ENCODE peak calls at places on chromosomes 2 and 18, in seven cellular contexts. One of them, this sample, is unnamed.

GRCh38 chr18:33581816-33582215 is 3.8 kb downstream of the ASXL3 start:
- DNase-seq in stimulated activated CD8-positive, alpha-beta memory T cell treated with anti-CD3 and anti-CD28 coated beads, Interleukin-2, amount 100 ng/mL, for 1 hour: no peak
- DNase-seq in endodermal cell: no peak
- DNase-seq in NCI-H2171: no peak
- DNase-seq in stimulated activated CD4-positive, alpha-beta T cell treated with anti-CD3 and anti-CD28 coated beads, Interleukin-1b, Interleukin-23, amount 100 ng/mL, for 1 hour: no peak
- DNase-seq in left lobe of liver: no peak
- DNase-seq in GM18507: no peak
- DNase-seq in this sample: no peak

GRCh38 chr2:177880278-177880677 is 192.3 kb downstream of the PDE11A start:
- DNase-seq in stimulated activated CD8-positive, alpha-beta memory T cell treated with anti-CD3 and anti-CD28 coated beads, Interleukin-2, amount 100 ng/mL, for 1 hour: no peak
- DNase-seq in stimulated activated CD4-positive, alpha-beta T cell treated with anti-CD3 and anti-CD28 coated beads, Interleukin-1b, Interleukin-23, amount 100 ng/mL, for 1 hour: no peak
- DNase-seq in left lobe of liver: no peak
- DNase-seq in NCI-H2171: no peak
- DNase-seq in GM18507: no peak
- DNase-seq in endodermal cell: no peak
- DNase-seq in this sample: no peak

GRCh38 chr18:60024345-60024744 is 124.5 kb downstream of the PMAIP1 start:
- DNase-seq in stimulated activated CD8-positive, alpha-beta memory T cell treated with anti-CD3 and anti-CD28 coated beads, Interleukin-2, amount 100 ng/mL, for 1 hour: no peak
- DNase-seq in left lobe of liver: no peak
- DNase-seq in GM18507: no peak
- DNase-seq in endodermal cell: no peak
- DNase-seq in stimulated activated CD4-positive, alpha-beta T cell treated with anti-CD3 and anti-CD28 coated beads, Interleukin-1b, Interleukin-23, amount 100 ng/mL, for 1 hour: no peak
- DNase-seq in NCI-H2171: no peak
- DNase-seq in this sample: no peak

GRCh38 chr2:43279317-43279840 is 53.0 kb upstream of the ZFP36L2 start:
- DNase-seq in GM18507: no peak
- DNase-seq in endodermal cell: no peak
- DNase-seq in stimulated activated CD4-positive, alpha-beta T cell treated with anti-CD3 and anti-CD28 coated beads, Interleukin-1b, Interleukin-23, amount 100 ng/mL, for 1 hour: no peak
- DNase-seq in NCI-H2171: no peak
- DNase-seq in stimulated activated CD8-positive, alpha-beta memory T cell treated with anti-CD3 and anti-CD28 coated beads, Interleukin-2, amount 100 ng/mL, for 1 hour: no peak
- DNase-seq in left lobe of liver: no peak
- DNase-seq in this sample: no peak

GRCh38 chr18:30970201-30970816 is 72.2 kb downstream of the DSC3 start:
- DNase-seq in GM18507: no peak
- DNase-seq in endodermal cell: no peak
- DNase-seq in stimulated activated CD8-positive, alpha-beta memory T cell treated with anti-CD3 and anti-CD28 coated beads, Interleukin-2, amount 100 ng/mL, for 1 hour: no peak
- DNase-seq in left lobe of liver: no peak
- DNase-seq in stimulated activated CD4-positive, alpha-beta T cell treated with anti-CD3 and anti-CD28 coated beads, Interleukin-1b, Interleukin-23, amount 100 ng/mL, for 1 hour: no peak
- DNase-seq in NCI-H2171: peak
- DNase-seq in this sample: no peak

GRCh38 chr2:241190291-241190981 is 2.0 kb downstream of the ANO7 start:
- DNase-seq in endodermal cell: peak
- DNase-seq in left lobe of liver: no peak
- DNase-seq in NCI-H2171: no peak
- DNase-seq in stimulated activated CD8-positive, alpha-beta memory T cell treated with anti-CD3 and anti-CD28 coated beads, Interleukin-2, amount 100 ng/mL, for 1 hour: no peak
- DNase-seq in GM18507: no peak
- DNase-seq in stimulated activated CD4-positive, alpha-beta T cell treated with anti-CD3 and anti-CD28 coated beads, Interleukin-1b, Interleukin-23, amount 100 ng/mL, for 1 hour: no peak
- DNase-seq in this sample: no peak

GRCh38 chr2:18900691-18901113 is 311.3 kb upstream of the NT5C1B start:
- DNase-seq in stimulated activated CD4-positive, alpha-beta T cell treated with anti-CD3 and anti-CD28 coated beads, Interleukin-1b, Interleukin-23, amount 100 ng/mL, for 1 hour: no peak
- DNase-seq in GM18507: no peak
- DNase-seq in left lobe of liver: no peak
- DNase-seq in NCI-H2171: no peak
- DNase-seq in endodermal cell: no peak
- DNase-seq in stimulated activated CD8-positive, alpha-beta memory T cell treated with anti-CD3 and anti-CD28 coated beads, Interleukin-2, amount 100 ng/mL, for 1 hour: no peak
- DNase-seq in this sample: no peak

GRCh38 chr2:71963295-71963694 is 184.4 kb downstream of the CYP26B1 start:
- DNase-seq in stimulated activated CD4-positive, alpha-beta T cell treated with anti-CD3 and anti-CD28 coated beads, Interleukin-1b, Interleukin-23, amount 100 ng/mL, for 1 hour: no peak
- DNase-seq in GM18507: no peak
- DNase-seq in NCI-H2171: no peak
- DNase-seq in stimulated activated CD8-positive, alpha-beta memory T cell treated with anti-CD3 and anti-CD28 coated beads, Interleukin-2, amount 100 ng/mL, for 1 hour: no peak
- DNase-seq in endodermal cell: no peak
- DNase-seq in left lobe of liver: no peak
- DNase-seq in this sample: no peak

GRCh38 chr2:122028371-122029102 is 273.1 kb downstream of the TSN start:
- DNase-seq in stimulated activated CD4-positive, alpha-beta T cell treated with anti-CD3 and anti-CD28 coated beads, Interleukin-1b, Interleukin-23, amount 100 ng/mL, for 1 hour: no peak
- DNase-seq in GM18507: no peak
- DNase-seq in NCI-H2171: no peak
- DNase-seq in stimulated activated CD8-positive, alpha-beta memory T cell treated with anti-CD3 and anti-CD28 coated beads, Interleukin-2, amount 100 ng/mL, for 1 hour: no peak
- DNase-seq in endodermal cell: no peak
- DNase-seq in left lobe of liver: no peak
- DNase-seq in this sample: no peak

GRCh38 chr2:45816273-45816672 is 164.8 kb downstream of the PRKCE start:
- DNase-seq in stimulated activated CD8-positive, alpha-beta memory T cell treated with anti-CD3 and anti-CD28 coated beads, Interleukin-2, amount 100 ng/mL, for 1 hour: no peak
- DNase-seq in endodermal cell: no peak
- DNase-seq in NCI-H2171: no peak
- DNase-seq in left lobe of liver: peak
- DNase-seq in GM18507: no peak
- DNase-seq in stimulated activated CD4-positive, alpha-beta T cell treated with anti-CD3 and anti-CD28 coated beads, Interleukin-1b, Interleukin-23, amount 100 ng/mL, for 1 hour: no peak
- DNase-seq in this sample: no peak

GRCh38 chr2:72833084-72833714 is 7.4 kb upstream of the EXOC6B start:
- DNase-seq in NCI-H2171: no peak
- DNase-seq in GM18507: no peak
- DNase-seq in endodermal cell: peak
- DNase-seq in left lobe of liver: no peak
- DNase-seq in stimulated activated CD8-positive, alpha-beta memory T cell treated with anti-CD3 and anti-CD28 coated beads, Interleukin-2, amount 100 ng/mL, for 1 hour: no peak
- DNase-seq in stimulated activated CD4-positive, alpha-beta T cell treated with anti-CD3 and anti-CD28 coated beads, Interleukin-1b, Interleukin-23, amount 100 ng/mL, for 1 hour: no peak
- DNase-seq in this sample: no peak

GRCh38 chr2:232420463-232421188 is 14.0 kb downstream of the ALPG start:
- DNase-seq in endodermal cell: peak
- DNase-seq in stimulated activated CD8-positive, alpha-beta memory T cell treated with anti-CD3 and anti-CD28 coated beads, Interleukin-2, amount 100 ng/mL, for 1 hour: no peak
- DNase-seq in NCI-H2171: peak
- DNase-seq in GM18507: no peak
- DNase-seq in left lobe of liver: no peak
- DNase-seq in stimulated activated CD4-positive, alpha-beta T cell treated with anti-CD3 and anti-CD28 coated beads, Interleukin-1b, Interleukin-23, amount 100 ng/mL, for 1 hour: no peak
- DNase-seq in this sample: no peak

GRCh38 chr2:24874025-24874424 is 46.0 kb downstream of the ADCY3 start:
- DNase-seq in NCI-H2171: no peak
- DNase-seq in stimulated activated CD8-positive, alpha-beta memory T cell treated with anti-CD3 and anti-CD28 coated beads, Interleukin-2, amount 100 ng/mL, for 1 hour: no peak
- DNase-seq in endodermal cell: no peak
- DNase-seq in GM18507: no peak
- DNase-seq in stimulated activated CD4-positive, alpha-beta T cell treated with anti-CD3 and anti-CD28 coated beads, Interleukin-1b, Interleukin-23, amount 100 ng/mL, for 1 hour: no peak
- DNase-seq in left lobe of liver: no peak
- DNase-seq in this sample: no peak

GRCh38 chr2:15811367-15811766 is 129.0 kb upstream of the MYCN start:
- DNase-seq in GM18507: no peak
- DNase-seq in left lobe of liver: no peak
- DNase-seq in stimulated activated CD4-positive, alpha-beta T cell treated with anti-CD3 and anti-CD28 coated beads, Interleukin-1b, Interleukin-23, amount 100 ng/mL, for 1 hour: no peak
- DNase-seq in stimulated activated CD8-positive, alpha-beta memory T cell treated with anti-CD3 and anti-CD28 coated beads, Interleukin-2, amount 100 ng/mL, for 1 hour: no peak
- DNase-seq in endodermal cell: peak
- DNase-seq in NCI-H2171: no peak
- DNase-seq in this sample: no peak

GRCh38 chr2:112004246-112004645 is 50.8 kb upstream of the TMEM87B start:
- DNase-seq in stimulated activated CD8-positive, alpha-beta memory T cell treated with anti-CD3 and anti-CD28 coated beads, Interleukin-2, amount 100 ng/mL, for 1 hour: no peak
- DNase-seq in NCI-H2171: no peak
- DNase-seq in stimulated activated CD4-positive, alpha-beta T cell treated with anti-CD3 and anti-CD28 coated beads, Interleukin-1b, Interleukin-23, amount 100 ng/mL, for 1 hour: no peak
- DNase-seq in left lobe of liver: peak
- DNase-seq in endodermal cell: no peak
- DNase-seq in GM18507: peak
- DNase-seq in this sample: no peak

GRCh38 chr18:28432350-28432749 is 255.4 kb upstream of the CDH2 start:
- DNase-seq in NCI-H2171: no peak
- DNase-seq in GM18507: no peak
- DNase-seq in stimulated activated CD8-positive, alpha-beta memory T cell treated with anti-CD3 and anti-CD28 coated beads, Interleukin-2, amount 100 ng/mL, for 1 hour: no peak
- DNase-seq in stimulated activated CD4-positive, alpha-beta T cell treated with anti-CD3 and anti-CD28 coated beads, Interleukin-1b, Interleukin-23, amount 100 ng/mL, for 1 hour: no peak
- DNase-seq in left lobe of liver: no peak
- DNase-seq in endodermal cell: no peak
- DNase-seq in this sample: no peak

GRCh38 chr2:102915128-102915527 is 153.3 kb downstream of the TMEM182 start:
- DNase-seq in left lobe of liver: no peak
- DNase-seq in stimulated activated CD4-positive, alpha-beta T cell treated with anti-CD3 and anti-CD28 coated beads, Interleukin-1b, Interleukin-23, amount 100 ng/mL, for 1 hour: no peak
- DNase-seq in GM18507: no peak
- DNase-seq in stimulated activated CD8-positive, alpha-beta memory T cell treated with anti-CD3 and anti-CD28 coated beads, Interleukin-2, amount 100 ng/mL, for 1 hour: no peak
- DNase-seq in endodermal cell: no peak
- DNase-seq in NCI-H2171: no peak
- DNase-seq in this sample: no peak

GRCh38 chr2:234879671-234880455 is 72.0 kb upstream of the SH3BP4 start:
- DNase-seq in NCI-H2171: no peak
- DNase-seq in GM18507: no peak
- DNase-seq in left lobe of liver: no peak
- DNase-seq in stimulated activated CD4-positive, alpha-beta T cell treated with anti-CD3 and anti-CD28 coated beads, Interleukin-1b, Interleukin-23, amount 100 ng/mL, for 1 hour: no peak
- DNase-seq in endodermal cell: no peak
- DNase-seq in stimulated activated CD8-positive, alpha-beta memory T cell treated with anti-CD3 and anti-CD28 coated beads, Interleukin-2, amount 100 ng/mL, for 1 hour: no peak
- DNase-seq in this sample: no peak

GRCh38 chr18:63199743-63200241 is 119.8 kb downstream of the BCL2 start:
- DNase-seq in NCI-H2171: no peak
- DNase-seq in stimulated activated CD4-positive, alpha-beta T cell treated with anti-CD3 and anti-CD28 coated beads, Interleukin-1b, Interleukin-23, amount 100 ng/mL, for 1 hour: no peak
- DNase-seq in GM18507: no peak
- DNase-seq in stimulated activated CD8-positive, alpha-beta memory T cell treated with anti-CD3 and anti-CD28 coated beads, Interleukin-2, amount 100 ng/mL, for 1 hour: no peak
- DNase-seq in endodermal cell: no peak
- DNase-seq in left lobe of liver: no peak
- DNase-seq in this sample: no peak

GRCh38 chr18:48552130-48552529 is 13.3 kb downstream of the CTIF start:
- DNase-seq in stimulated activated CD8-positive, alpha-beta memory T cell treated with anti-CD3 and anti-CD28 coated beads, Interleukin-2, amount 100 ng/mL, for 1 hour: no peak
- DNase-seq in stimulated activated CD4-positive, alpha-beta T cell treated with anti-CD3 and anti-CD28 coated beads, Interleukin-1b, Interleukin-23, amount 100 ng/mL, for 1 hour: no peak
- DNase-seq in NCI-H2171: no peak
- DNase-seq in left lobe of liver: peak
- DNase-seq in endodermal cell: no peak
- DNase-seq in GM18507: no peak
- DNase-seq in this sample: no peak

GRCh38 chr2:217746741-217747287 is 256.0 kb downstream of the TNS1 start:
- DNase-seq in endodermal cell: peak
- DNase-seq in NCI-H2171: no peak
- DNase-seq in left lobe of liver: no peak
- DNase-seq in stimulated activated CD4-positive, alpha-beta T cell treated with anti-CD3 and anti-CD28 coated beads, Interleukin-1b, Interleukin-23, amount 100 ng/mL, for 1 hour: no peak
- DNase-seq in GM18507: no peak
- DNase-seq in stimulated activated CD8-positive, alpha-beta memory T cell treated with anti-CD3 and anti-CD28 coated beads, Interleukin-2, amount 100 ng/mL, for 1 hour: no peak
- DNase-seq in this sample: peak

GRCh38 chr2:17070711-17071110 is 405.1 kb upstream of the CYRIA start:
- DNase-seq in left lobe of liver: no peak
- DNase-seq in stimulated activated CD4-positive, alpha-beta T cell treated with anti-CD3 and anti-CD28 coated beads, Interleukin-1b, Interleukin-23, amount 100 ng/mL, for 1 hour: no peak
- DNase-seq in GM18507: no peak
- DNase-seq in NCI-H2171: no peak
- DNase-seq in endodermal cell: no peak
- DNase-seq in stimulated activated CD8-positive, alpha-beta memory T cell treated with anti-CD3 and anti-CD28 coated beads, Interleukin-2, amount 100 ng/mL, for 1 hour: no peak
- DNase-seq in this sample: no peak

GRCh38 chr2:219769044-219770030 is 141.9 kb downstream of the SLC4A3 start:
- DNase-seq in stimulated activated CD4-positive, alpha-beta T cell treated with anti-CD3 and anti-CD28 coated beads, Interleukin-1b, Interleukin-23, amount 100 ng/mL, for 1 hour: no peak
- DNase-seq in NCI-H2171: peak
- DNase-seq in left lobe of liver: no peak
- DNase-seq in stimulated activated CD8-positive, alpha-beta memory T cell treated with anti-CD3 and anti-CD28 coated beads, Interleukin-2, amount 100 ng/mL, for 1 hour: no peak
- DNase-seq in GM18507: no peak
- DNase-seq in endodermal cell: no peak
- DNase-seq in this sample: no peak

GRCh38 chr2:221360742-221361141 is 211.4 kb downstream of the EPHA4 start:
- DNase-seq in stimulated activated CD8-positive, alpha-beta memory T cell treated with anti-CD3 and anti-CD28 coated beads, Interleukin-2, amount 100 ng/mL, for 1 hour: no peak
- DNase-seq in stimulated activated CD4-positive, alpha-beta T cell treated with anti-CD3 and anti-CD28 coated beads, Interleukin-1b, Interleukin-23, amount 100 ng/mL, for 1 hour: no peak
- DNase-seq in NCI-H2171: no peak
- DNase-seq in endodermal cell: no peak
- DNase-seq in GM18507: no peak
- DNase-seq in left lobe of liver: no peak
- DNase-seq in this sample: no peak

GRCh38 chr18:47485221-47485797 is 233.8 kb upstream of the SKOR2 start:
- DNase-seq in left lobe of liver: no peak
- DNase-seq in GM18507: no peak
- DNase-seq in stimulated activated CD4-positive, alpha-beta T cell treated with anti-CD3 and anti-CD28 coated beads, Interleukin-1b, Interleukin-23, amount 100 ng/mL, for 1 hour: no peak
- DNase-seq in endodermal cell: peak
- DNase-seq in stimulated activated CD8-positive, alpha-beta memory T cell treated with anti-CD3 and anti-CD28 coated beads, Interleukin-2, amount 100 ng/mL, for 1 hour: no peak
- DNase-seq in NCI-H2171: no peak
- DNase-seq in this sample: no peak

GRCh38 chr18:35185771-35186170 is 55.1 kb upstream of the ZNF397 start:
- DNase-seq in GM18507: no peak
- DNase-seq in NCI-H2171: no peak
- DNase-seq in stimulated activated CD8-positive, alpha-beta memory T cell treated with anti-CD3 and anti-CD28 coated beads, Interleukin-2, amount 100 ng/mL, for 1 hour: no peak
- DNase-seq in endodermal cell: no peak
- DNase-seq in left lobe of liver: no peak
- DNase-seq in stimulated activated CD4-positive, alpha-beta T cell treated with anti-CD3 and anti-CD28 coated beads, Interleukin-1b, Interleukin-23, amount 100 ng/mL, for 1 hour: no peak
- DNase-seq in this sample: no peak

GRCh38 chr2:19667085-19667484 is 234.7 kb downstream of the TTC32 start:
- DNase-seq in stimulated activated CD8-positive, alpha-beta memory T cell treated with anti-CD3 and anti-CD28 coated beads, Interleukin-2, amount 100 ng/mL, for 1 hour: no peak
- DNase-seq in left lobe of liver: no peak
- DNase-seq in NCI-H2171: no peak
- DNase-seq in GM18507: no peak
- DNase-seq in stimulated activated CD4-positive, alpha-beta T cell treated with anti-CD3 and anti-CD28 coated beads, Interleukin-1b, Interleukin-23, amount 100 ng/mL, for 1 hour: no peak
- DNase-seq in endodermal cell: no peak
- DNase-seq in this sample: no peak

GRCh38 chr2:106143495-106144215 is 50.4 kb downstream of the UXS1 start:
- DNase-seq in stimulated activated CD4-positive, alpha-beta T cell treated with anti-CD3 and anti-CD28 coated beads, Interleukin-1b, Interleukin-23, amount 100 ng/mL, for 1 hour: no peak
- DNase-seq in NCI-H2171: no peak
- DNase-seq in left lobe of liver: no peak
- DNase-seq in endodermal cell: peak
- DNase-seq in stimulated activated CD8-positive, alpha-beta memory T cell treated with anti-CD3 and anti-CD28 coated beads, Interleukin-2, amount 100 ng/mL, for 1 hour: no peak
- DNase-seq in GM18507: no peak
- DNase-seq in this sample: no peak

GRCh38 chr18:74896390-74896991 is 298.8 kb downstream of the ZNF407 start:
- DNase-seq in left lobe of liver: peak
- DNase-seq in stimulated activated CD8-positive, alpha-beta memory T cell treated with anti-CD3 and anti-CD28 coated beads, Interleukin-2, amount 100 ng/mL, for 1 hour: peak
- DNase-seq in NCI-H2171: peak
- DNase-seq in endodermal cell: peak
- DNase-seq in GM18507: no peak
- DNase-seq in stimulated activated CD4-positive, alpha-beta T cell treated with anti-CD3 and anti-CD28 coated beads, Interleukin-1b, Interleukin-23, amount 100 ng/mL, for 1 hour: peak
- DNase-seq in this sample: no peak

GRCh38 chr2:29154610-29155009 is 39.4 kb downstream of the CLIP4 start:
- DNase-seq in GM18507: no peak
- DNase-seq in NCI-H2171: no peak
- DNase-seq in left lobe of liver: no peak
- DNase-seq in stimulated activated CD8-positive, alpha-beta memory T cell treated with anti-CD3 and anti-CD28 coated beads, Interleukin-2, amount 100 ng/mL, for 1 hour: no peak
- DNase-seq in endodermal cell: no peak
- DNase-seq in stimulated activated CD4-positive, alpha-beta T cell treated with anti-CD3 and anti-CD28 coated beads, Interleukin-1b, Interleukin-23, amount 100 ng/mL, for 1 hour: no peak
- DNase-seq in this sample: no peak

GRCh38 chr2:118738524-118739308 is 108.7 kb downstream of the EN1 start:
- DNase-seq in left lobe of liver: no peak
- DNase-seq in endodermal cell: peak
- DNase-seq in GM18507: no peak
- DNase-seq in NCI-H2171: no peak
- DNase-seq in stimulated activated CD8-positive, alpha-beta memory T cell treated with anti-CD3 and anti-CD28 coated beads, Interleukin-2, amount 100 ng/mL, for 1 hour: no peak
- DNase-seq in stimulated activated CD4-positive, alpha-beta T cell treated with anti-CD3 and anti-CD28 coated beads, Interleukin-1b, Interleukin-23, amount 100 ng/mL, for 1 hour: no peak
- DNase-seq in this sample: no peak

GRCh38 chr18:79819064-79819725 is 21.5 kb downstream of the KCNG2 start:
- DNase-seq in NCI-H2171: no peak
- DNase-seq in stimulated activated CD4-positive, alpha-beta T cell treated with anti-CD3 and anti-CD28 coated beads, Interleukin-1b, Interleukin-23, amount 100 ng/mL, for 1 hour: no peak
- DNase-seq in stimulated activated CD8-positive, alpha-beta memory T cell treated with anti-CD3 and anti-CD28 coated beads, Interleukin-2, amount 100 ng/mL, for 1 hour: no peak
- DNase-seq in endodermal cell: peak
- DNase-seq in GM18507: no peak
- DNase-seq in left lobe of liver: peak
- DNase-seq in this sample: peak

GRCh38 chr2:34719195-34719594 is 1120.1 kb upstream of the FAM98A start:
- DNase-seq in NCI-H2171: no peak
- DNase-seq in GM18507: no peak
- DNase-seq in left lobe of liver: no peak
- DNase-seq in stimulated activated CD4-positive, alpha-beta T cell treated with anti-CD3 and anti-CD28 coated beads, Interleukin-1b, Interleukin-23, amount 100 ng/mL, for 1 hour: no peak
- DNase-seq in stimulated activated CD8-positive, alpha-beta memory T cell treated with anti-CD3 and anti-CD28 coated beads, Interleukin-2, amount 100 ng/mL, for 1 hour: no peak
- DNase-seq in endodermal cell: no peak
- DNase-seq in this sample: no peak